ENCODE peak calls at places on chromosomes 11 and 22, in eight cellular contexts. Z is heart left ventricle, O is GM12891, B is ovary, V is H1, E is A549, I is breast epithelium, Q is uterus. T is an unnamed sample.
A peak's percentile ranks its signal among the peaks of the same experiment; 100 is the strongest.

GRCh38 chr22:49540571-49541450 is 286.9 kb downstream of the BRD1 start:
- DNase-seq in Z (no peak), B (no peak), O (no peak), I (no peak), Q (no peak), E (no peak), V (no peak), T (no peak)

GRCh38 chr11:7874061-7874460 is 57.0 kb downstream of the OR10A6 start:
- DNase-seq in V (no peak), B (no peak), E (no peak), Q (no peak), O (no peak), Z (no peak), I (no peak), T (no peak)

GRCh38 chr11:35786918-35787557 is 124.5 kb downstream of the TRIM44 start:
- DNase-seq in Q (no peak), B (no peak), I (no peak), Z (peak; percentile 36), E (no peak), O (no peak), V (no peak), T (no peak)

GRCh38 chr11:75740681-75741080 is 23.0 kb downstream of the MOGAT2 start:
- DNase-seq in E (no peak), O (no peak), I (no peak), B (no peak), Q (no peak), Z (no peak), V (no peak), T (no peak)

GRCh38 chr11:76510060-76511047 is 65.5 kb downstream of the EMSY start:
- DNase-seq in Z (no peak), I (no peak), B (no peak), V (no peak), Q (no peak), E (no peak), O (no peak), T (peak; percentile 27)

GRCh38 chr22:23070418-23071162 is at the start of gene GNAZ:
- DNase-seq in O (peak; percentile 59), Z (peak; percentile 35), I (peak; percentile 45), Q (peak; percentile 29), B (peak; percentile 68), E (no peak), V (no peak), T (peak; percentile 43)

GRCh38 chr11:34345991-34346480 is 11.8 kb downstream of the ABTB2 start:
- DNase-seq in E (no peak), V (no peak), Z (peak; percentile 74), Q (peak; percentile 47), O (no peak), I (no peak), B (no peak), T (no peak)

GRCh38 chr22:17097701-17098100 is 12.9 kb downstream of the IL17RA start:
- DNase-seq in I (no peak), B (no peak), E (no peak), O (no peak), Z (no peak), Q (no peak), V (no peak), T (no peak)

GRCh38 chr11:73445980-73446379 is 69.8 kb downstream of the RELT start:
- DNase-seq in Z (no peak), E (no peak), O (no peak), Q (no peak), B (no peak), V (no peak), I (no peak), T (no peak)

GRCh38 chr22:48517039-48518030 is 1310.3 kb downstream of the BRD1 start:
- DNase-seq in O (no peak), V (no peak), B (no peak), I (no peak), Z (no peak), E (peak; percentile 11), Q (no peak), T (no peak)

GRCh38 chr11:111010391-111011354 is 234.9 kb upstream of the POU2AF2 start:
- DNase-seq in E (no peak), Q (no peak), B (no peak), V (no peak), O (no peak), I (no peak), Z (no peak), T (no peak)

GRCh38 chr11:92505689-92506088 is 281.1 kb downstream of the FAT3 start:
- DNase-seq in V (no peak), Z (no peak), O (no peak), I (no peak), E (no peak), Q (no peak), B (no peak), T (no peak)

GRCh38 chr11:76615950-76616349 is 54.6 kb downstream of the LRRC32 start:
- DNase-seq in Q (no peak), Z (peak; percentile 92), I (no peak), V (no peak), E (no peak), B (peak; percentile 54), O (no peak), T (no peak)

GRCh38 chr11:63769044-63769718 is 606 bp upstream of the ZFTA start:
- DNase-seq in E (no peak), Q (peak; percentile 55), Z (peak; percentile 52), V (no peak), I (no peak), B (peak; percentile 56), O (peak; percentile 56), T (no peak)

GRCh38 chr11:96293583-96293982 is 49.4 kb downstream of the MAML2 start:
- DNase-seq in I (no peak), Q (no peak), V (no peak), O (peak; percentile 14), B (no peak), Z (no peak), E (no peak), T (no peak)

GRCh38 chr11:114010931-114011330 is 36.0 kb downstream of the HTR3A start:
- DNase-seq in O (no peak), V (no peak), Z (no peak), B (no peak), I (no peak), E (no peak), Q (no peak), T (no peak)

GRCh38 chr11:130124096-130124495 is 35.5 kb upstream of the ST14 start:
- DNase-seq in E (peak; percentile 22), Z (peak; percentile 84), Q (peak; percentile 45), V (no peak), B (no peak), I (no peak), O (no peak), T (peak; percentile 91)

GRCh38 chr11:78657968-78658839 is 83.5 kb upstream of the NARS2 start:
- DNase-seq in B (no peak), I (no peak), E (no peak), Q (no peak), V (no peak), O (no peak), Z (no peak), T (no peak)
- TF ChIP-seq POLR2A in B (no peak), I (no peak), E (no peak), Q (no peak), V (no peak), O (no peak), Z (no peak), T (no peak)

DNA sequence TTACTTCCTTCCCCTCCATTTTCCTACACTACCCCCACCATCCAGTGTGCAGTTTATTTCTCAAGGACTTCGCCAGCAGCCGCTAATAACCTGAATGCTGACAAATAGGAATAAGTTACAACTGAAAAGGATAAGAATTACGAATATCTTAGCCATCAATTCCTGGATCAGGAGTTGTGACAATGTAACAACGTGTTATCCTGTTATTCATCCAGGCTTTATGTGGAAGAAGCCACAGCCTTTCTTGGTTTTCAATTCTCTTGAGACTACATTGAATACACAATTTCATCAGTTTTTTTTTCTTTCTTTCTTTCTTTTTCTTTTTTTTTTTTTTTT is 5.8 kb downstream of the HBG1 start:
- DNase-seq in E (no peak), I (no peak), Z (no peak), O (no peak), B (no peak), V (no peak), Q (no peak), T (no peak)
- TF ChIP-seq POLR2A in E (no peak), I (no peak), Z (no peak), O (no peak), B (no peak), V (no peak), Q (no peak), T (no peak)

GRCh38 chr11:22669368-22669767 is 3.0 kb downstream of the GAS2 start:
- DNase-seq in I (no peak), Q (no peak), E (no peak), V (no peak), Z (no peak), O (no peak), B (no peak), T (no peak)

GRCh38 chr11:22677153-22677890 is 10.9 kb downstream of the GAS2 start:
- DNase-seq in O (no peak), V (no peak), I (no peak), B (no peak), Q (no peak), E (no peak), Z (no peak), T (no peak)

GRCh38 chr11:22671751-22672150 is 5.3 kb downstream of the GAS2 start:
- DNase-seq in O (no peak), B (no peak), Q (no peak), Z (no peak), V (no peak), E (no peak), I (no peak), T (no peak)

GRCh38 chr11:22670803-22671202 is 4.4 kb downstream of the GAS2 start:
- DNase-seq in O (no peak), Z (no peak), Q (no peak), V (no peak), E (no peak), I (no peak), B (no peak), T (no peak)

DNA sequence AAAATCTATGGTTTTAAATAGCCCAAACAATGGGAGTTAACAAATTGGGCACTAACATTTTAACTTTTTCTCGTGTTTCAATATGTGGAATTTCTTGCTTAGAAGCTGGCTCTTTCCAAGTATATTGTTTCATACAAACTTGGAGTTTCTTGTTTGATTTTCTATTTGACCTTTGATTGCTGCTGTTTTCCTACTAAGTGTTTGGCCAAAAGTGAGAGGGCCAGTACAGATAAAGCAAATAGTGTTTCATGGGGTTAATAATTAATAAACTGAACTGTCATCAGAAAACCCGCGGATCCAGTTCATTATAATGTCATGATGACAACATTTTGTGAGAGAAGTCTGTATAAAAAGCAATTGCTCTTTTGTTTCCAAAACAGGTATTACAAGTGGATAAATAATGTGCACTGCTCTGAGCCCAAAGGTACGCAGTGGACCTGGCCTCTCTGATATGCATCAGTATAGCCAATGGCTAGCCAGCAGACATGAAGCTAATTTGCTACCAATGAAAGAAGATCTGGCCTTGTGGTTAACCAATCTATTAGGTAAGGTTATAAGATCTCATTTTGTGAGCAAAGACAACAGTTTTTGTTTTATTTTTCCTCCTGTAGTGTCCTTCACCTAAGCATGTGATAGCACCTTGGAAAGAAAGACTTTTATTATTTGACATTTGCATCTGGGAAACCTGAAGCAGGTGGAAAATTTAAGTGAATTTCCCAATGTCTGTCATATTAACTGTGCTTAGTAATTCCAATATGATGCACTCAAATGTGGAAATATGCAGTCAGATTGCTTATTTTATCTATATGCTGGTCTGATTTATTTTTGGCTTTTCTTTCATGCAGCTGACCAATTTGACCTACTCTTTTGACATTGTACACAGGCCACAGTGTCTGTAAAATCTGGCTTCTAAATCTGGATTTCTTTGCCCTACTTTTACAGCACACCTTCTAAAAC is 8.3 kb downstream of the GAS2 start:
- DNase-seq in Z (no peak), E (no peak), Q (no peak), O (no peak), V (no peak), I (no peak), B (no peak), T (no peak)
- TF ChIP-seq POLR2A in Z (no peak), E (no peak), Q (no peak), O (no peak), V (no peak), I (no peak), B (no peak), T (no peak)

GRCh38 chr11:118918128-118918685 is 7.5 kb downstream of the BCL9L start:
- DNase-seq in Q (peak; percentile 89), Z (peak; percentile 84), O (no peak), I (peak; percentile 88), V (no peak), B (peak; percentile 74), E (no peak), T (peak; percentile 75)
- TF ChIP-seq POLR2A in Q (no peak), Z (no peak), O (no peak), I (peak; percentile 21), V (no peak), B (peak; percentile 62), E (peak; percentile 31), T (peak; percentile 17)

T was measured in thyroid gland.